ENCODE peak calls at places on chromosome 15, in four cellular contexts. H, Q, L and T are unnamed samples.

GRCh38 chr15:57594479-57594878 is 2.8 kb downstream of the MYZAP start:
- DNase-seq in H (no peak), L (no peak), Q (no peak), T (no peak)

GRCh38 chr15:67110400-67110799 is 45.0 kb downstream of the SMAD3 start:
- DNase-seq in H (no peak), Q (no peak), L (no peak), T (no peak)

GRCh38 chr15:69412701-69413100 is 1.4 kb upstream of the KIF23 start:
- DNase-seq in L (no peak), Q (no peak), H (no peak), T (no peak)

GRCh38 chr15:80480909-80481308 is 76.7 kb downstream of the ARNT2 start:
- DNase-seq in Q (no peak), L (no peak), H (peak), T (peak)

GRCh38 chr15:86813892-86814291 is 734.2 kb downstream of the AGBL1 start:
- DNase-seq in Q (no peak), L (no peak), H (no peak), T (no peak)

GRCh38 chr15:22735781-22736180 is 50.7 kb upstream of the NIPA1 start:
- DNase-seq in Q (no peak), L (no peak), H (no peak), T (no peak)

GRCh38 chr15:65633752-65634151 is 12.0 kb downstream of the SLC24A1 start:
- DNase-seq in H (no peak), L (no peak), Q (no peak), T (no peak)

GRCh38 chr15:94476681-94477080 is 245.3 kb downstream of the MCTP2 start:
- DNase-seq in Q (no peak), L (no peak), H (no peak), T (no peak)

GRCh38 chr15:47429376-47429775 is 287.9 kb upstream of the SEMA6D start:
- DNase-seq in H (no peak), L (no peak), Q (no peak), T (no peak)

GRCh38 chr15:74793135-74794028 is 11.5 kb downstream of the CSK start:
- DNase-seq in H (no peak), Q (no peak), L (no peak), T (no peak)